ENCODE peak calls at places on chromosomes 11 and 22, in ten cellular contexts. D is NCI-H748 treated with DMSO at 0.1 percent for 48 hours, J is IMR-90, K is neural crest cell, G is transverse colon, L is DMS153, M is lower leg skin, W is astrocyte of the spinal cord, C is RCC 7860, U is ACHN. I is an unnamed sample.
A peak's percentile ranks its signal among the peaks of the same experiment; 100 is the strongest.

GRCh38 chr11:102451693-102452460 is 688 bp downstream of the TMEM123 start:
- DNase-seq in W (peak; percentile 51), L (peak; percentile 63), C (peak; percentile 33), G (peak; percentile 82), J (peak; percentile 28), D (peak; percentile 34), M (peak; percentile 49), U (peak; percentile 77), K (peak; percentile 41), I (peak; percentile 50)

GRCh38 chr22:46797355-46797754 is 34.9 kb downstream of the TBC1D22A start:
- DNase-seq in G (no peak), U (peak; percentile 10), J (peak; percentile 55), K (no peak), M (no peak), W (peak; percentile 45), L (no peak), C (no peak), D (no peak), I (no peak)

GRCh38 chr11:113896156-113896879 is 8.3 kb upstream of the HTR3B start:
- DNase-seq in M (no peak), L (peak; percentile 8), D (peak; percentile 35), J (peak; percentile 22), G (peak; percentile 39), U (no peak), W (peak; percentile 35), C (no peak), K (peak; percentile 46), I (no peak)

GRCh38 chr11:94398101-94398500 is 3.1 kb downstream of the GPR83 start:
- DNase-seq in M (no peak), J (no peak), D (no peak), U (no peak), K (no peak), L (no peak), C (no peak), W (no peak), G (no peak), I (no peak)

GRCh38 chr22:37896181-37896592 is 9.9 kb upstream of the MICALL1 start:
- DNase-seq in W (no peak), D (no peak), L (peak; percentile 24), M (no peak), U (no peak), C (no peak), K (no peak), J (peak; percentile 33), G (peak; percentile 59), I (peak; percentile 67)

GRCh38 chr11:45079567-45079942 is 66.9 kb upstream of the PRDM11 start:
- DNase-seq in J (no peak), W (no peak), C (no peak), D (no peak), M (no peak), L (no peak), G (no peak), U (no peak), K (no peak), I (no peak)

GRCh38 chr22:35140879-35141745 is 75.2 kb downstream of the ISX start:
- DNase-seq in D (no peak), U (no peak), J (no peak), W (no peak), K (no peak), G (peak; percentile 79), M (no peak), L (no peak), C (no peak), I (peak; percentile 43)

GRCh38 chr22:35575116-35575748 is 34.6 kb downstream of the RASD2 start:
- DNase-seq in D (no peak), K (no peak), C (no peak), L (no peak), J (no peak), W (no peak), G (no peak), M (no peak), U (no peak), I (no peak)

GRCh38 chr11:69868871-69869270 is 49.7 kb upstream of the FGF3 start:
- DNase-seq in J (no peak), K (no peak), G (no peak), L (no peak), D (no peak), U (no peak), M (no peak), C (no peak), W (no peak), I (no peak)

GRCh38 chr22:42236268-42236667 is 34.2 kb downstream of the TCF20 start:
- DNase-seq in G (no peak), L (no peak), J (no peak), K (no peak), D (no peak), W (no peak), C (no peak), M (no peak), U (no peak), I (no peak)

GRCh38 chr11:114080219-114080618 is 20.7 kb downstream of the ZBTB16 start:
- DNase-seq in D (no peak), U (no peak), C (no peak), G (no peak), W (peak; percentile 67), J (no peak), K (no peak), M (no peak), L (peak; percentile 72), I (no peak)

GRCh38 chr11:58924230-58924629 is 15.1 kb upstream of the GLYATL1 start:
- DNase-seq in G (no peak), C (no peak), W (no peak), J (no peak), L (peak; percentile 49), U (no peak), M (no peak), K (no peak), D (peak; percentile 53), I (no peak)